ENCODE peak calls at places on chromosome X, in seven cellular contexts. G, C, R, O, Q, X and S are unnamed samples.

GRCh38 chrX:50430917-50431316 is 39.7 kb downstream of the DGKK start:
- DNase-seq in G (no peak), X (no peak), R (no peak), O (no peak), C (no peak), Q (no peak), S (no peak)

GRCh38 chrX:41333994-41334865 is at the start of gene DDX3X:
- DNase-seq in Q (peak; percentile 82), G (peak; percentile 91), C (peak; percentile 90), X (peak; percentile 85), R (peak; percentile 88), O (peak; percentile 97), S (peak; percentile 60)

GRCh38 chrX:153669174-153669890 is 4.3 kb downstream of the PNCK start:
- DNase-seq in Q (no peak), G (no peak), C (peak; percentile 25), X (no peak), O (peak; percentile 44), R (no peak), S (no peak)

GRCh38 chrX:153477039-153477438 is 6.7 kb upstream of the HAUS7 start:
- DNase-seq in G (peak; percentile 57), Q (no peak), O (peak; percentile 58), C (peak; percentile 75), X (no peak), R (no peak), S (no peak)

GRCh38 chrX:119695535-119696050 is 2.6 kb upstream of the SEPTIN6 start:
- DNase-seq in G (no peak), R (no peak), C (no peak), O (no peak), Q (no peak), X (no peak), S (no peak)

GRCh38 chrX:21813612-21814368 is 25.6 kb upstream of the MBTPS2 start:
- DNase-seq in G (no peak), O (no peak), R (no peak), X (no peak), Q (no peak), C (no peak), S (no peak)

GRCh38 chrX:57607295-57608187 is 15.7 kb downstream of the ZXDB start:
- DNase-seq in R (no peak), Q (no peak), X (no peak), C (no peak), O (no peak), G (no peak), S (no peak)

GRCh38 chrX:153818571-153819397 is 11.6 kb downstream of the PDZD4 start:
- DNase-seq in G (no peak), C (peak; percentile 35), R (peak; percentile 54), X (no peak), Q (peak; percentile 41), O (no peak), S (no peak)

GRCh38 chrX:69051901-69052300 is 113.4 kb downstream of the PJA1 start:
- DNase-seq in O (no peak), C (no peak), X (no peak), G (no peak), Q (no peak), R (no peak), S (no peak)

GRCh38 chrX:129013574-129013973 is 509.7 kb downstream of the SMARCA1 start:
- DNase-seq in G (no peak), O (no peak), C (no peak), R (no peak), X (no peak), Q (no peak), S (no peak)

GRCh38 chrX:110001702-110002299 is 1.1 kb upstream of the TMEM164 start:
- DNase-seq in Q (no peak), G (no peak), O (no peak), R (no peak), X (no peak), C (no peak), S (no peak)

GRCh38 chrX:39152106-39152649 is 350.9 kb downstream of the MID1IP1 start:
- DNase-seq in C (peak; percentile 2), O (peak; percentile 26), X (peak; percentile 41), R (peak; percentile 59), G (peak; percentile 11), Q (no peak), S (no peak)

GRCh38 chrX:19237919-19238318 is 105.8 kb upstream of the PDHA1 start:
- DNase-seq in X (no peak), O (no peak), Q (no peak), R (no peak), C (peak; percentile 6), G (no peak), S (no peak)

GRCh38 chrX:10634681-10635161 is 14.3 kb upstream of the MID1 start:
- DNase-seq in G (peak; percentile 89), R (no peak), X (no peak), O (no peak), Q (no peak), C (peak; percentile 91), S (peak; percentile 80)

GRCh38 chrX:130282151-130282550 is 13.5 kb upstream of the ZNF280C start:
- DNase-seq in C (no peak), X (no peak), G (no peak), O (no peak), Q (no peak), R (no peak), S (no peak)

GRCh38 chrX:139692908-139693307 is 15.1 kb downstream of the MCF2 start:
- DNase-seq in Q (no peak), C (no peak), G (no peak), R (no peak), X (no peak), O (no peak), S (no peak)

GRCh38 chrX:2817036-2817435 is 11.7 kb upstream of the GYG2 start:
- DNase-seq in C (no peak), Q (no peak), G (no peak), O (no peak), X (no peak), R (no peak), S (no peak)

GRCh38 chrX:97158270-97158669 is 274.6 kb downstream of the RPA4 start:
- DNase-seq in G (no peak), X (no peak), O (no peak), R (no peak), Q (no peak), C (no peak), S (no peak)

GRCh38 chrX:45762699-45763647 is 562.3 kb upstream of the DIPK2B start:
- DNase-seq in X (no peak), C (peak; percentile 35), O (no peak), G (peak; percentile 45), R (no peak), Q (no peak), S (no peak)

GRCh38 chrX:106170318-106170717 is 2.2 kb downstream of the PWWP3B start:
- DNase-seq in X (peak; percentile 34), O (no peak), R (no peak), C (peak; percentile 60), G (peak; percentile 23), Q (no peak), S (no peak)

GRCh38 chrX:8845060-8845459 is 43.9 kb upstream of the FAM9A start:
- DNase-seq in R (no peak), O (no peak), G (peak; percentile 38), X (peak; percentile 2), Q (no peak), C (peak; percentile 63), S (peak; percentile 42)

GRCh38 chrX:8305336-8305735 is 134.3 kb upstream of the VCX2 start:
- DNase-seq in C (no peak), Q (no peak), O (no peak), R (no peak), X (no peak), G (no peak), S (peak; percentile 21)

GRCh38 chrX:41350976-41351569 is 17.1 kb downstream of the DDX3X start:
- DNase-seq in G (no peak), O (no peak), X (no peak), Q (no peak), C (peak; percentile 26), R (no peak), S (no peak)

GRCh38 chrX:8927066-8927465 is 106.9 kb downstream of the FAM9B start:
- DNase-seq in R (no peak), G (no peak), C (no peak), O (no peak), X (no peak), Q (no peak), S (no peak)

GRCh38 chrX:102860235-102860634 is 76.8 kb upstream of the RAB40AL start:
- DNase-seq in X (no peak), C (no peak), R (no peak), G (no peak), O (no peak), Q (no peak), S (no peak)

GRCh38 chrX:102863735-102864134 is 73.3 kb upstream of the RAB40AL start:
- DNase-seq in O (peak; percentile 86), Q (peak; percentile 62), X (peak; percentile 81), C (peak; percentile 83), R (peak; percentile 81), G (peak; percentile 82), S (peak; percentile 22)

GRCh38 chrX:102858826-102859627 is 78.0 kb upstream of the RAB40AL start:
- DNase-seq in X (no peak), O (no peak), G (no peak), R (no peak), Q (no peak), C (peak; percentile 2), S (no peak)
- H3K4me3 ChIP-seq in X (no peak overlapping the region), O (no peak overlapping the region), G (no peak overlapping the region), R (no peak overlapping the region), Q (no peak overlapping the region), C (no peak overlapping the region), S (no peak overlapping the region)

GRCh38 chrX:133986008-133986683 is 752 bp upstream of the GPC3 start:
- DNase-seq in G (no peak), Q (no peak), X (no peak), O (no peak), R (no peak), C (no peak), S (no peak)
- H3K4me3 ChIP-seq in G (no peak overlapping the region), Q (peak overlapping the region; percentile 32), X (no peak overlapping the region), O (peak overlapping the region; percentile 34), R (peak overlapping the region; percentile 44), C (peak overlapping the region; percentile 39), S (peak overlapping the region; percentile 35)

GRCh38 chrX:12871181-12871580 is 4.3 kb downstream of the TLR7 start:
- DNase-seq in O (no peak), C (no peak), X (no peak), G (no peak), Q (no peak), R (no peak), S (no peak)

GRCh38 chrX:12867746-12868145 is 874 bp downstream of the TLR7 start:
- DNase-seq in R (no peak), O (no peak), Q (no peak), G (no peak), C (no peak), X (no peak), S (no peak)

GRCh38 chrX:12868747-12869146 is 1.9 kb downstream of the TLR7 start:
- DNase-seq in O (no peak), X (no peak), Q (no peak), C (no peak), R (no peak), G (no peak), S (no peak)

GRCh38 chrX:12865359-12865758 is 1.5 kb upstream of the TLR7 start:
- DNase-seq in C (no peak), O (no peak), R (no peak), Q (no peak), G (peak; percentile 3), X (peak; percentile 6), S (no peak)

GRCh38 chrX:12866451-12867377 is at the start of gene TLR7:
- DNase-seq in X (no peak), R (no peak), O (no peak), C (no peak), Q (no peak), G (no peak), S (no peak)
- H3K4me3 ChIP-seq in X (no peak within 1 kb of the TSS), R (no peak within 1 kb of the TSS), O (no peak within 1 kb of the TSS), C (no peak within 1 kb of the TSS), Q (no peak within 1 kb of the TSS), G (no peak within 1 kb of the TSS), S (no peak within 1 kb of the TSS)

GRCh38 chrX:72573158-72573511 is 492 bp upstream of the HDAC8 start:
- DNase-seq in X (no peak), R (no peak), Q (no peak), G (no peak), O (no peak), C (no peak), S (no peak)
- H3K4me3 ChIP-seq in X (no peak overlapping the region), R (peak overlapping the region; percentile 65), Q (peak overlapping the region; percentile 71), G (peak overlapping the region; percentile 41), O (no peak overlapping the region), C (peak overlapping the region; percentile 89), S (peak overlapping the region; percentile 70)